ENCODE peak calls at places on chromosomes 11 and 22, in six cellular contexts. E is CD4-positive, alpha-beta T cell; F is fibroblast of lung; U is thoracic aorta; C is gastrocnemius medialis; Q is IMR-90. K is an unnamed sample.
A peak's percentile ranks its signal among the peaks of the same experiment; 100 is the strongest.

GRCh38 chr22:29167032-29167911 is 38.4 kb upstream of the EMID1 start:
- DNase-seq in E (no peak), F (no peak), U (no peak), C (no peak), Q (no peak), K (no peak)

GRCh38 chr22:41929158-41929896 is 2.7 kb upstream of the TNFRSF13C start:
- DNase-seq in E (no peak), F (no peak), U (no peak), C (no peak), Q (no peak), K (no peak)

GRCh38 chr11:35305670-35306382 is 113.5 kb downstream of the SLC1A2 start:
- DNase-seq in E (peak; percentile 26), F (peak; percentile 48), U (no peak), C (no peak), Q (peak; percentile 56), K (no peak)

GRCh38 chr22:46393791-46394333 is 58.3 kb downstream of the TRMU start:
- DNase-seq in E (no peak), F (no peak), U (no peak), C (no peak), Q (no peak), K (no peak)

GRCh38 chr22:20239063-20239950 is 28.8 kb downstream of the RTN4R start:
- DNase-seq in E (no peak), F (peak; percentile 37), U (no peak), C (no peak), Q (peak; percentile 17), K (peak; percentile 68)

GRCh38 chr11:9015677-9016076 is 11.9 kb upstream of the NRIP3 start:
- DNase-seq in E (peak; percentile 43), F (peak; percentile 71), U (no peak), C (peak; percentile 59), Q (peak; percentile 78), K (no peak)

GRCh38 chr11:127485541-127485940 is 485.0 kb upstream of the KIRREL3 start:
- DNase-seq in E (no peak), F (peak; percentile 59), U (no peak), C (no peak), Q (no peak), K (no peak)

GRCh38 chr11:71309611-71310010 is 57.2 kb upstream of the SHANK2 start:
- DNase-seq in E (no peak), F (no peak), U (no peak), C (no peak), Q (no peak), K (no peak)

GRCh38 chr11:28899706-28900105 is 791.5 kb downstream of the METTL15 start:
- DNase-seq in E (no peak), F (no peak), U (no peak), C (no peak), Q (peak; percentile 12), K (no peak)

GRCh38 chr22:35380537-35381423 is at the start of gene HMOX1:
- DNase-seq in E (no peak), F (peak; percentile 86), U (peak; percentile 86), C (peak; percentile 96), Q (peak; percentile 85), K (peak; percentile 87)

GRCh38 chr11:6418958-6419611 is at the start of gene APBB1:
- DNase-seq in E (peak; percentile 61), F (peak; percentile 59), U (no peak), C (peak; percentile 44), Q (peak; percentile 48), K (peak; percentile 63)

GRCh38 chr11:71338806-71339177 is 86.4 kb upstream of the SHANK2 start:
- DNase-seq in E (no peak), F (no peak), U (no peak), C (no peak), Q (peak; percentile 73), K (no peak)

GRCh38 chr22:33986167-33986771 is 66.0 kb upstream of the LARGE1 start:
- DNase-seq in E (no peak), F (no peak), U (no peak), C (no peak), Q (no peak), K (no peak)

GRCh38 chr11:95736268-95737208 is 53.0 kb downstream of the FAM76B start:
- DNase-seq in E (no peak), F (no peak), U (no peak), C (no peak), Q (no peak), K (peak; percentile 12)

GRCh38 chr11:3021125-3021524 is 29.0 kb upstream of the NAP1L4 start:
- DNase-seq in E (peak; percentile 28), F (peak; percentile 23), U (no peak), C (no peak), Q (peak; percentile 16), K (no peak)

GRCh38 chr22:19818264-19819208 is 36.1 kb downstream of the GNB1L start:
- DNase-seq in E (no peak), F (no peak), U (no peak), C (no peak), Q (no peak), K (no peak)

GRCh38 chr11:43515090-43515489 is 156.4 kb downstream of the TTC17 start:
- DNase-seq in E (no peak), F (no peak), U (no peak), C (no peak), Q (no peak), K (no peak)
- TF ChIP-seq CTCF in E (no peak), F (no peak), U (no peak), C (no peak), Q (peak; percentile 10), K (no peak)

DNA sequence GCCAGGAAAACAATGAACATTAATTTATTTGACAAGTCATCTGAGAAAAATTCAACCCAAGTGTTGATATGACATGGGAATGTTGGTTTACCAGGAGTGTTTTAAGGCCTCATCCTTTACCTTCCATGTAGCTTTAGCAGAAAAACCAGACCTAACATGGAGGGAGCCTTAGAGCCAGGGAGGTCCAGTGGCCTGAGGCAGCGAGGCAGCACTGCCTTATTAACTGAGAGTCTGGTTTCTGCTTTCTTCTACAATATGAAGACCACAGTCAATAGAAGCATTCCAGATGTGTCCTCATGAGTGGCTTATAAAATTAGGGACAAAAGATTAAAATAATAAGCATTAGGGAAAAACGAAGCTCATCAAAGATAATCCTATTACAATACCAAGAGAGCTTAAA is 61.5 kb downstream of the DKK3 start:
- DNase-seq in E (no peak), F (peak; percentile 12), U (no peak), C (no peak), Q (no peak), K (no peak)
- H3K27me3 ChIP-seq in E (no peaks in the 10 kb centered on the region), F (no peaks in the 10 kb centered on the region), U (no peaks in the 10 kb centered on the region), C (no peaks in the 10 kb centered on the region), Q (no peaks in the 10 kb centered on the region), K (no peaks in the 10 kb centered on the region)

GRCh38 chr11:109035261-109035660 is 370.4 kb downstream of the DDX10 start:
- DNase-seq in E (no peak), F (peak; percentile 24), U (no peak), C (no peak), Q (no peak), K (no peak)

GRCh38 chr11:109036011-109036410 is 371.1 kb downstream of the DDX10 start:
- DNase-seq in E (no peak), F (peak; percentile 22), U (no peak), C (no peak), Q (no peak), K (no peak)

GRCh38 chr11:109039611-109040010 is 374.7 kb downstream of the DDX10 start:
- DNase-seq in E (no peak), F (peak; percentile 72), U (no peak), C (no peak), Q (no peak), K (no peak)

GRCh38 chr11:109040303-109040702 is 375.4 kb downstream of the DDX10 start:
- DNase-seq in E (no peak), F (no peak), U (no peak), C (no peak), Q (no peak), K (no peak)

DNA sequence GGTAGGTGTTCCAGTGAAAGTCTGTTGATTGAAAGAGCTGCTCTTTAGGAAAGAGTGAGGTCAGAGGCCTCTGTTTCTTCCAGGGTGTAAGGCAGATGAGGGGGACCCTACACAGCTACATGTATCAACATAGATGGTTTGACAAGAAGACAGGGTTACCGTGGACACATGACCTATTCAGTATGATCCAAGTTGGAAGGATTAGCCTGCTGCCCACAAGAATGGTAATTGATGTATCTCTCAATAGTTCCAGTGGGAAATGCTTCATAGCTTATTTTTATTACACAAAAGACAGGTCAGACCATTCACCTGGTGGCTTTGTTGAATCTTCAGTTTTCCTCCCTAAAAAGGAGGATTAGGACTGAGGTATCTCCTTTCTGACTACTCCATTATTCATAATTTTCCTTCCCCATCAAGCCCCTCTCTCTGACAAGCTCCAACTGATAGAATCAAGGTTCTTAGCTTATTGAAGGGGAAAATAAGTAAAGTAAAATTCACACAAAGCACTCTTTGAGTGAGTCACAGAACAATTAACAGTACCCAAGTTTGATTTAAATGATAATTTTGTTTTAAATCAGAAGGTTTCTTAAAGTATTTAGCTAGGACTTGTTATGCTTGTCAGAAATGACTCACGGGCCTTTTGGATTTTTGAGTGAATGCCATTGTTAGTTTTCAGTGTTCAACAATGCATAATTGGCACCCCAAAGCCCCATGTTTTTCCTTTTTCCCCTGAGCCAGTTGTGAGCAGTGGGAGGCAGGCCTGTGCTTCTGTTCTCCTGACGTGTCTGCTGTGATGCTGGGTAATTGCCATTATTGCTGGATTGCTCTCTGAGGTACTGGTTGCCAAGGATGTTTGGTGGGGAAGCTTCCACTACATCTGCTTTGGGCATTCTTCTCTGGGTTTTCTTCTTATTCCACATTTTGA is 373.2 kb downstream of the DDX10 start:
- DNase-seq in E (no peak), F (peak; percentile 92), U (no peak), C (no peak), Q (peak; percentile 61), K (no peak)
- H3K27ac ChIP-seq in E (no peak overlapping the region), F (no peak overlapping the region), U (peak overlapping the region; percentile 39), C (no peak overlapping the region), Q (no peak overlapping the region), K (no peak overlapping the region)

GRCh38 chr22:24553597-24554315 is 1.2 kb downstream of the GUCD1 start:
- DNase-seq in E (no peak), F (peak; percentile 20), U (no peak), C (peak; percentile 78), Q (peak; percentile 40), K (peak; percentile 33)

GRCh38 chr22:24554316-24555159 is at the start of gene GUCD1:
- DNase-seq in E (peak; percentile 3), F (peak; percentile 51), U (no peak), C (peak; percentile 54), Q (peak; percentile 41), K (no peak)

GRCh38 chr22:24559471-24559870 is 3.7 kb downstream of the SNRPD3 start:
- DNase-seq in E (no peak), F (no peak), U (no peak), C (no peak), Q (no peak), K (no peak)

GRCh38 chr22:24555160-24555495 is 190 bp upstream of the GUCD1 start:
- DNase-seq in E (peak; percentile 100), F (peak; percentile 98), U (peak; percentile 98), C (peak; percentile 100), Q (peak; percentile 98), K (peak; percentile 100)

DNA sequence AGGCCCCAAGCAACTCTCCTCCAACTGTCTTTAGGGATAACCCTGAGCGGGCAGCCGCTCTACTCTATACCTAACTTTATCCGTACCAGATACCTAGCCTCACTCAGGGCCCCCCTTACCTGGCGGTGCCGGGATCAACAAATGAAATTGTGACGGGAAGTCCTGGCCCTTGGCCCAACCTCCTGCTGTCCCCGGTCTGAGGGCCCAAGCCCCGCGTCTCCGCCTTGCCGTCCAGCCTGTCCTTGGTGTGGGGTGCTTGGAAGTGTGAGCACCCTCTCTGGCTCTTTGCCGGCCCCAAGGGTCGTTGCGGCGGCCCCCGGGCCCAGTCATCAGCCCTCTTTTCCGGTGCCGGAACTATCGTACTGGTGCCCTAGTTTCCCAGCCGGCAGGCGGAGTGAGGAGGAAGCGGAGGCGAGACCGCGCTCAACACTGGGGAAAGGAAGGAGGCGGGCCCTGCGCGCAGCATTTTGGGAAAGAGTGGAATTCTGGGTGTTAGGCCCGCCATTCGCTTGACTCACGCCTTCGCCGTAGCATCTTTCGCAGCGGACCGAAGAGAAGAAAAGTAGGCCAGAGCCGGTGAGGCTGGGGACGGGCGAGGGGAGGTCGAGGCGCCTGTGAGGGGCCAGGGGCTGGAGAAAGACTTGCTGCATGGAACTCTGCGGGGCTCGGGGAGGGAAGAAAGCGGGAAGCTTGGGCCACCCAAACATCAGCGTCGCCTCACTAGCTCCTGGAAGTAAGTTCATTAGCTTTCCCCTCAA is at the start of gene SNRPD3:
- DNase-seq in E (peak; percentile 84), F (peak; percentile 92), U (peak; percentile 80), C (peak; percentile 89), Q (peak; percentile 92), K (peak; percentile 92)
- TF ChIP-seq CTCF in E (no peak), F (no peak), U (peak; percentile 41), C (peak; percentile 32), Q (no peak), K (peak; percentile 15)

K was measured in heart right ventricle.